ENCODE peak calls at places on chromosomes 3 and 15, in six cellular contexts. One of them, this sample, is unnamed.

GRCh38 chr15:60539017-60539416 is 60.1 kb upstream of the ICE2 start:
- DNase-seq in mucosa of gallbladder: no peak
- DNase-seq in iris pigment epithelial cell: no peak
- DNase-seq in NCI-H2171 treated with DMSO at 0.1 percent for 48 hours: no peak
- DNase-seq in T-cell: no peak
- DNase-seq in head of caudate nucleus: no peak
- DNase-seq in this sample: no peak

GRCh38 chr3:28727321-28727720 is 378.7 kb upstream of the AZI2 start:
- DNase-seq in mucosa of gallbladder: no peak
- DNase-seq in iris pigment epithelial cell: no peak
- DNase-seq in NCI-H2171 treated with DMSO at 0.1 percent for 48 hours: no peak
- DNase-seq in T-cell: no peak
- DNase-seq in head of caudate nucleus: no peak
- DNase-seq in this sample: peak; percentile 7

GRCh38 chr3:101574388-101575156 is 592 bp downstream of the PCNP start:
- DNase-seq in mucosa of gallbladder: peak; percentile 23
- DNase-seq in iris pigment epithelial cell: peak; percentile 53
- DNase-seq in NCI-H2171 treated with DMSO at 0.1 percent for 48 hours: peak; percentile 86
- DNase-seq in T-cell: no peak
- DNase-seq in head of caudate nucleus: no peak
- DNase-seq in this sample: peak; percentile 46

GRCh38 chr15:90249123-90249863 is at the start of gene TTLL13:
- DNase-seq in mucosa of gallbladder: peak; percentile 94
- DNase-seq in iris pigment epithelial cell: peak; percentile 81
- DNase-seq in NCI-H2171 treated with DMSO at 0.1 percent for 48 hours: peak; percentile 79
- DNase-seq in T-cell: no peak
- DNase-seq in head of caudate nucleus: peak; percentile 92
- DNase-seq in this sample: peak; percentile 92

GRCh38 chr15:67148196-67148701 is 82.8 kb downstream of the SMAD3 start:
- DNase-seq in mucosa of gallbladder: no peak
- DNase-seq in iris pigment epithelial cell: peak; percentile 80
- DNase-seq in NCI-H2171 treated with DMSO at 0.1 percent for 48 hours: no peak
- DNase-seq in T-cell: no peak
- DNase-seq in head of caudate nucleus: no peak
- DNase-seq in this sample: peak; percentile 84

GRCh38 chr15:66124626-66125025 is 128.9 kb downstream of the MEGF11 start:
- DNase-seq in mucosa of gallbladder: no peak
- DNase-seq in iris pigment epithelial cell: no peak
- DNase-seq in NCI-H2171 treated with DMSO at 0.1 percent for 48 hours: peak; percentile 67
- DNase-seq in T-cell: no peak
- DNase-seq in head of caudate nucleus: no peak
- DNase-seq in this sample: no peak

GRCh38 chr3:122564155-122564912 is at the start of the genes DTX3L and PARP9:
- DNase-seq in mucosa of gallbladder: peak; percentile 83
- DNase-seq in iris pigment epithelial cell: peak; percentile 86
- DNase-seq in NCI-H2171 treated with DMSO at 0.1 percent for 48 hours: peak; percentile 63
- DNase-seq in T-cell: peak; percentile 68
- DNase-seq in head of caudate nucleus: peak; percentile 44
- DNase-seq in this sample: peak; percentile 81

GRCh38 chr3:127409421-127410136 is 121.7 kb upstream of the PRR20G start:
- DNase-seq in mucosa of gallbladder: no peak
- DNase-seq in iris pigment epithelial cell: no peak
- DNase-seq in NCI-H2171 treated with DMSO at 0.1 percent for 48 hours: no peak
- DNase-seq in T-cell: no peak
- DNase-seq in head of caudate nucleus: no peak
- DNase-seq in this sample: no peak

GRCh38 chr15:74396146-74396438 is 28.6 kb upstream of the CYP11A1 start:
- DNase-seq in mucosa of gallbladder: no peak
- DNase-seq in iris pigment epithelial cell: no peak
- DNase-seq in NCI-H2171 treated with DMSO at 0.1 percent for 48 hours: no peak
- DNase-seq in T-cell: no peak
- DNase-seq in head of caudate nucleus: no peak
- DNase-seq in this sample: no peak

GRCh38 chr3:70985572-70985971 is 598.0 kb downstream of the FOXP1 start:
- DNase-seq in mucosa of gallbladder: no peak
- DNase-seq in iris pigment epithelial cell: no peak
- DNase-seq in NCI-H2171 treated with DMSO at 0.1 percent for 48 hours: no peak
- DNase-seq in T-cell: no peak
- DNase-seq in head of caudate nucleus: no peak
- DNase-seq in this sample: no peak

GRCh38 chr15:55253580-55253979 is 36.0 kb downstream of the RAB27A start:
- DNase-seq in mucosa of gallbladder: no peak
- DNase-seq in iris pigment epithelial cell: peak; percentile 89
- DNase-seq in NCI-H2171 treated with DMSO at 0.1 percent for 48 hours: no peak
- DNase-seq in T-cell: no peak
- DNase-seq in head of caudate nucleus: no peak
- DNase-seq in this sample: no peak

GRCh38 chr3:23162939-23163338 is 40.2 kb upstream of the UBE2E2 start:
- DNase-seq in mucosa of gallbladder: no peak
- DNase-seq in iris pigment epithelial cell: no peak
- DNase-seq in NCI-H2171 treated with DMSO at 0.1 percent for 48 hours: no peak
- DNase-seq in T-cell: no peak
- DNase-seq in head of caudate nucleus: no peak
- DNase-seq in this sample: peak; percentile 26

GRCh38 chr3:31802981-31803380 is 178.1 kb downstream of the OSBPL10 start:
- DNase-seq in mucosa of gallbladder: no peak
- DNase-seq in iris pigment epithelial cell: no peak
- DNase-seq in NCI-H2171 treated with DMSO at 0.1 percent for 48 hours: no peak
- DNase-seq in T-cell: no peak
- DNase-seq in head of caudate nucleus: no peak
- DNase-seq in this sample: no peak

GRCh38 chr3:72177075-72178050 is 392.4 kb upstream of the PROK2 start:
- DNase-seq in mucosa of gallbladder: no peak
- DNase-seq in iris pigment epithelial cell: peak; percentile 50
- DNase-seq in NCI-H2171 treated with DMSO at 0.1 percent for 48 hours: no peak
- DNase-seq in T-cell: no peak
- DNase-seq in head of caudate nucleus: no peak
- DNase-seq in this sample: peak; percentile 58

GRCh38 chr15:61653110-61653509 is 407.1 kb downstream of the VPS13C start:
- DNase-seq in mucosa of gallbladder: no peak
- DNase-seq in iris pigment epithelial cell: no peak
- DNase-seq in NCI-H2171 treated with DMSO at 0.1 percent for 48 hours: no peak
- DNase-seq in T-cell: no peak
- DNase-seq in head of caudate nucleus: no peak
- DNase-seq in this sample: no peak

GRCh38 chr3:191070201-191070600 is 128.8 kb upstream of the OSTN start:
- DNase-seq in mucosa of gallbladder: no peak
- DNase-seq in iris pigment epithelial cell: peak; percentile 97
- DNase-seq in NCI-H2171 treated with DMSO at 0.1 percent for 48 hours: no peak
- DNase-seq in T-cell: no peak
- DNase-seq in head of caudate nucleus: no peak
- DNase-seq in this sample: no peak

GRCh38 chr3:47979070-47979469 is 37.1 kb downstream of the MAP4 start:
- DNase-seq in mucosa of gallbladder: no peak
- DNase-seq in iris pigment epithelial cell: no peak
- DNase-seq in NCI-H2171 treated with DMSO at 0.1 percent for 48 hours: no peak
- DNase-seq in T-cell: no peak
- DNase-seq in head of caudate nucleus: no peak
- DNase-seq in this sample: no peak

GRCh38 chr15:28935316-28935715 is 49.5 kb downstream of the APBA2 start:
- DNase-seq in mucosa of gallbladder: no peak
- DNase-seq in iris pigment epithelial cell: no peak
- DNase-seq in NCI-H2171 treated with DMSO at 0.1 percent for 48 hours: no peak
- DNase-seq in T-cell: peak; percentile 31
- DNase-seq in head of caudate nucleus: no peak
- DNase-seq in this sample: no peak

GRCh38 chr3:134357914-134358811 is 16.1 kb downstream of the AMOTL2 start:
- DNase-seq in mucosa of gallbladder: peak; percentile 68
- DNase-seq in iris pigment epithelial cell: peak; percentile 96
- DNase-seq in NCI-H2171 treated with DMSO at 0.1 percent for 48 hours: peak; percentile 79
- DNase-seq in T-cell: no peak
- DNase-seq in head of caudate nucleus: no peak
- DNase-seq in this sample: peak; percentile 53

GRCh38 chr3:124032351-124032880 is 40.5 kb upstream of the ROPN1 start:
- DNase-seq in mucosa of gallbladder: no peak
- DNase-seq in iris pigment epithelial cell: peak; percentile 19
- DNase-seq in NCI-H2171 treated with DMSO at 0.1 percent for 48 hours: peak; percentile 91
- DNase-seq in T-cell: no peak
- DNase-seq in head of caudate nucleus: no peak
- DNase-seq in this sample: no peak

GRCh38 chr3:149245738-149246451 is 24.3 kb upstream of the CP start:
- DNase-seq in mucosa of gallbladder: no peak
- DNase-seq in iris pigment epithelial cell: peak; percentile 61
- DNase-seq in NCI-H2171 treated with DMSO at 0.1 percent for 48 hours: no peak
- DNase-seq in T-cell: no peak
- DNase-seq in head of caudate nucleus: no peak
- DNase-seq in this sample: no peak

GRCh38 chr3:60028243-60028642 is 978.4 kb upstream of the CFAP20DC start:
- DNase-seq in mucosa of gallbladder: no peak
- DNase-seq in iris pigment epithelial cell: no peak
- DNase-seq in NCI-H2171 treated with DMSO at 0.1 percent for 48 hours: no peak
- DNase-seq in T-cell: no peak
- DNase-seq in head of caudate nucleus: no peak
- DNase-seq in this sample: no peak

GRCh38 chr3:30708472-30708871 is 102.1 kb downstream of the TGFBR2 start:
- DNase-seq in mucosa of gallbladder: no peak
- DNase-seq in iris pigment epithelial cell: no peak
- DNase-seq in NCI-H2171 treated with DMSO at 0.1 percent for 48 hours: no peak
- DNase-seq in T-cell: no peak
- DNase-seq in head of caudate nucleus: no peak
- DNase-seq in this sample: no peak

GRCh38 chr15:85865070-85865684 is 70.5 kb upstream of the KLHL25 start:
- DNase-seq in mucosa of gallbladder: no peak
- DNase-seq in iris pigment epithelial cell: peak; percentile 55
- DNase-seq in NCI-H2171 treated with DMSO at 0.1 percent for 48 hours: peak; percentile 88
- DNase-seq in T-cell: no peak
- DNase-seq in head of caudate nucleus: peak; percentile 32
- DNase-seq in this sample: peak; percentile 16

GRCh38 chr3:24342275-24342674 is 152.4 kb downstream of the THRB start:
- DNase-seq in mucosa of gallbladder: no peak
- DNase-seq in iris pigment epithelial cell: no peak
- DNase-seq in NCI-H2171 treated with DMSO at 0.1 percent for 48 hours: no peak
- DNase-seq in T-cell: no peak
- DNase-seq in head of caudate nucleus: no peak
- DNase-seq in this sample: no peak

GRCh38 chr3:190432216-190432615 is 17.5 kb downstream of the TMEM207 start:
- DNase-seq in mucosa of gallbladder: no peak
- DNase-seq in iris pigment epithelial cell: peak; percentile 54
- DNase-seq in NCI-H2171 treated with DMSO at 0.1 percent for 48 hours: no peak
- DNase-seq in T-cell: no peak
- DNase-seq in head of caudate nucleus: no peak
- DNase-seq in this sample: no peak

GRCh38 chr3:45464336-45464809 is 76.0 kb downstream of the LARS2 start:
- DNase-seq in mucosa of gallbladder: peak; percentile 16
- DNase-seq in iris pigment epithelial cell: peak; percentile 55
- DNase-seq in NCI-H2171 treated with DMSO at 0.1 percent for 48 hours: no peak
- DNase-seq in T-cell: no peak
- DNase-seq in head of caudate nucleus: no peak
- DNase-seq in this sample: no peak

GRCh38 chr3:166444336-166444735 is 607.1 kb upstream of the BCHE start:
- DNase-seq in mucosa of gallbladder: no peak
- DNase-seq in iris pigment epithelial cell: no peak
- DNase-seq in NCI-H2171 treated with DMSO at 0.1 percent for 48 hours: peak; percentile 6
- DNase-seq in T-cell: no peak
- DNase-seq in head of caudate nucleus: no peak
- DNase-seq in this sample: peak; percentile 64

GRCh38 chr3:127145266-127145665 is 47.7 kb upstream of the PRR23E start:
- DNase-seq in mucosa of gallbladder: no peak
- DNase-seq in iris pigment epithelial cell: no peak
- DNase-seq in NCI-H2171 treated with DMSO at 0.1 percent for 48 hours: no peak
- DNase-seq in T-cell: no peak
- DNase-seq in head of caudate nucleus: no peak
- DNase-seq in this sample: no peak

GRCh38 chr15:71679223-71680078 is 130.9 kb upstream of the NR2E3 start:
- DNase-seq in mucosa of gallbladder: no peak
- DNase-seq in iris pigment epithelial cell: peak; percentile 70
- DNase-seq in NCI-H2171 treated with DMSO at 0.1 percent for 48 hours: no peak
- DNase-seq in T-cell: no peak
- DNase-seq in head of caudate nucleus: no peak
- DNase-seq in this sample: no peak

GRCh38 chr3:45170071-45170470 is 23.9 kb upstream of the CDCP1 start:
- DNase-seq in mucosa of gallbladder: peak; percentile 39
- DNase-seq in iris pigment epithelial cell: no peak
- DNase-seq in NCI-H2171 treated with DMSO at 0.1 percent for 48 hours: no peak
- DNase-seq in T-cell: no peak
- DNase-seq in head of caudate nucleus: no peak
- DNase-seq in this sample: peak; percentile 64

This sample was measured in prostate gland.